ENCODE peak calls at places on chromosomes 12 and 14, in six cellular contexts. One of them, this sample, is unnamed.
A peak's percentile ranks its signal among the peaks of the same experiment; 100 is the strongest.

GRCh38 chr12:94037444-94037843 is 110.9 kb upstream of the PLXNC1 start:
- DNase-seq in endothelial cell of umbilical vein: no peak
- DNase-seq in H1: no peak
- DNase-seq in WTC11: no peak
- DNase-seq in K562: no peak
- DNase-seq in HepG2: no peak
- DNase-seq in this sample: no peak

GRCh38 chr12:96395236-96395635 is 5.0 kb downstream of the CDK17 start:
- DNase-seq in endothelial cell of umbilical vein: peak; percentile 17
- DNase-seq in H1: no peak
- DNase-seq in WTC11: no peak
- DNase-seq in K562: no peak
- DNase-seq in HepG2: peak; percentile 12
- DNase-seq in this sample: no peak

GRCh38 chr12:9041321-9041720 is 52.0 kb downstream of the KLRG1 start:
- DNase-seq in endothelial cell of umbilical vein: no peak
- DNase-seq in H1: no peak
- DNase-seq in WTC11: no peak
- DNase-seq in K562: no peak
- DNase-seq in HepG2: no peak
- DNase-seq in this sample: no peak

GRCh38 chr12:15001733-15002471 is 29.1 kb downstream of the PDE6H start:
- DNase-seq in endothelial cell of umbilical vein: no peak
- DNase-seq in H1: peak; percentile 54
- DNase-seq in WTC11: peak; percentile 34
- DNase-seq in K562: no peak
- DNase-seq in HepG2: peak; percentile 6
- DNase-seq in this sample: no peak

GRCh38 chr14:75551021-75551420 is 27.4 kb upstream of the FLVCR2 start:
- DNase-seq in endothelial cell of umbilical vein: no peak
- DNase-seq in H1: no peak
- DNase-seq in WTC11: no peak
- DNase-seq in K562: no peak
- DNase-seq in HepG2: no peak
- DNase-seq in this sample: no peak

GRCh38 chr12:16555630-16556029 is 50.3 kb downstream of the LMO3 start:
- DNase-seq in endothelial cell of umbilical vein: no peak
- DNase-seq in H1: no peak
- DNase-seq in WTC11: peak; percentile 21
- DNase-seq in K562: no peak
- DNase-seq in HepG2: no peak
- DNase-seq in this sample: no peak

GRCh38 chr12:132490481-132491348 is 764 bp downstream of the FBRSL1 start:
- DNase-seq in endothelial cell of umbilical vein: peak; percentile 9
- DNase-seq in H1: no peak
- DNase-seq in WTC11: no peak
- DNase-seq in K562: peak; percentile 68
- DNase-seq in HepG2: no peak
- DNase-seq in this sample: no peak

GRCh38 chr12:25382311-25383106 is 131.8 kb upstream of the KRAS start:
- DNase-seq in endothelial cell of umbilical vein: no peak
- DNase-seq in H1: no peak
- DNase-seq in WTC11: no peak
- DNase-seq in K562: no peak
- DNase-seq in HepG2: no peak
- DNase-seq in this sample: no peak

GRCh38 chr14:61694830-61695694 is at the start of gene HIF1A:
- DNase-seq in endothelial cell of umbilical vein: peak; percentile 99
- DNase-seq in H1: peak; percentile 91
- DNase-seq in WTC11: peak; percentile 97
- DNase-seq in K562: peak; percentile 95
- DNase-seq in HepG2: peak; percentile 93
- DNase-seq in this sample: peak; percentile 93

GRCh38 chr14:46215801-46216200 is 435.8 kb downstream of the RPL10L start:
- DNase-seq in endothelial cell of umbilical vein: no peak
- DNase-seq in H1: no peak
- DNase-seq in WTC11: no peak
- DNase-seq in K562: no peak
- DNase-seq in HepG2: no peak
- DNase-seq in this sample: no peak

GRCh38 chr14:22303589-22304195 is 285.3 kb downstream of the DAD1 start:
- DNase-seq in endothelial cell of umbilical vein: peak; percentile 13
- DNase-seq in H1: no peak
- DNase-seq in WTC11: no peak
- DNase-seq in K562: peak; percentile 15
- DNase-seq in HepG2: no peak
- DNase-seq in this sample: no peak

GRCh38 chr12:95646781-95647184 is 95.5 kb upstream of the USP44 start:
- DNase-seq in endothelial cell of umbilical vein: peak; percentile 56
- DNase-seq in H1: no peak
- DNase-seq in WTC11: no peak
- DNase-seq in K562: no peak
- DNase-seq in HepG2: no peak
- DNase-seq in this sample: no peak

GRCh38 chr12:990308-990648 is 745 bp upstream of the ERC1 start:
- DNase-seq in endothelial cell of umbilical vein: no peak
- DNase-seq in H1: no peak
- DNase-seq in WTC11: peak; percentile 50
- DNase-seq in K562: no peak
- DNase-seq in HepG2: peak; percentile 33
- DNase-seq in this sample: no peak

GRCh38 chr14:90715993-90716392 is 100.2 kb downstream of the TTC7B start:
- DNase-seq in endothelial cell of umbilical vein: no peak
- DNase-seq in H1: peak; percentile 43
- DNase-seq in WTC11: no peak
- DNase-seq in K562: no peak
- DNase-seq in HepG2: no peak
- DNase-seq in this sample: no peak

GRCh38 chr14:100741956-100742355 is 15.3 kb downstream of the DLK1 start:
- DNase-seq in endothelial cell of umbilical vein: no peak
- DNase-seq in H1: no peak
- DNase-seq in WTC11: no peak
- DNase-seq in K562: no peak
- DNase-seq in HepG2: no peak
- DNase-seq in this sample: no peak

GRCh38 chr12:9180810-9181209 is 27.4 kb downstream of the PZP start:
- DNase-seq in endothelial cell of umbilical vein: no peak
- DNase-seq in H1: no peak
- DNase-seq in WTC11: no peak
- DNase-seq in K562: no peak
- DNase-seq in HepG2: no peak
- DNase-seq in this sample: no peak

GRCh38 chr12:110689002-110689600 is at the start of gene HVCN1:
- DNase-seq in endothelial cell of umbilical vein: no peak
- DNase-seq in H1: peak; percentile 85
- DNase-seq in WTC11: peak; percentile 68
- DNase-seq in K562: peak; percentile 87
- DNase-seq in HepG2: no peak
- DNase-seq in this sample: no peak

GRCh38 chr14:56515739-56516138 is 63.9 kb upstream of the TMEM260 start:
- DNase-seq in endothelial cell of umbilical vein: no peak
- DNase-seq in H1: no peak
- DNase-seq in WTC11: no peak
- DNase-seq in K562: no peak
- DNase-seq in HepG2: no peak
- DNase-seq in this sample: no peak

GRCh38 chr12:87813476-87814234 is 215.5 kb downstream of the C12orf50 start:
- DNase-seq in endothelial cell of umbilical vein: no peak
- DNase-seq in H1: no peak
- DNase-seq in WTC11: no peak
- DNase-seq in K562: no peak
- DNase-seq in HepG2: no peak
- DNase-seq in this sample: peak; percentile 38

GRCh38 chr12:109840349-109841073 is 7.3 kb upstream of the TRPV4 start:
- DNase-seq in endothelial cell of umbilical vein: no peak
- DNase-seq in H1: no peak
- DNase-seq in WTC11: no peak
- DNase-seq in K562: no peak
- DNase-seq in HepG2: peak; percentile 59
- DNase-seq in this sample: peak; percentile 74

GRCh38 chr12:89245090-89245489 is 107.2 kb downstream of the DUSP6 start:
- DNase-seq in endothelial cell of umbilical vein: no peak
- DNase-seq in H1: no peak
- DNase-seq in WTC11: no peak
- DNase-seq in K562: no peak
- DNase-seq in HepG2: no peak
- DNase-seq in this sample: no peak

GRCh38 chr14:61475316-61475715 is 153.9 kb downstream of the PRKCH start:
- DNase-seq in endothelial cell of umbilical vein: peak; percentile 74
- DNase-seq in H1: no peak
- DNase-seq in WTC11: no peak
- DNase-seq in K562: peak; percentile 46
- DNase-seq in HepG2: peak; percentile 67
- DNase-seq in this sample: peak; percentile 80

GRCh38 chr12:62191747-62192485 is 68.3 kb upstream of the USP15 start:
- DNase-seq in endothelial cell of umbilical vein: peak; percentile 22
- DNase-seq in H1: peak; percentile 65
- DNase-seq in WTC11: peak; percentile 29
- DNase-seq in K562: no peak
- DNase-seq in HepG2: no peak
- DNase-seq in this sample: no peak

GRCh38 chr12:111188436-111188835 is 180.5 kb downstream of the PHETA1 start:
- DNase-seq in endothelial cell of umbilical vein: no peak
- DNase-seq in H1: no peak
- DNase-seq in WTC11: no peak
- DNase-seq in K562: no peak
- DNase-seq in HepG2: no peak
- DNase-seq in this sample: no peak

GRCh38 chr14:36035675-36036074 is 140.8 kb downstream of the PTCSC3 start:
- DNase-seq in endothelial cell of umbilical vein: no peak
- DNase-seq in H1: no peak
- DNase-seq in WTC11: no peak
- DNase-seq in K562: no peak
- DNase-seq in HepG2: no peak
- DNase-seq in this sample: no peak

GRCh38 chr12:5872745-5873144 is 72.3 kb downstream of the ANO2 start:
- DNase-seq in endothelial cell of umbilical vein: no peak
- DNase-seq in H1: no peak
- DNase-seq in WTC11: no peak
- DNase-seq in K562: peak; percentile 12
- DNase-seq in HepG2: peak; percentile 12
- DNase-seq in this sample: peak; percentile 14

GRCh38 chr12:124563809-124564208 is 3.6 kb downstream of the NCOR2 start:
- DNase-seq in endothelial cell of umbilical vein: no peak
- DNase-seq in H1: no peak
- DNase-seq in WTC11: no peak
- DNase-seq in K562: no peak
- DNase-seq in HepG2: no peak
- DNase-seq in this sample: no peak
- TF ChIP-seq JUN in endothelial cell of umbilical vein: no peak
- TF ChIP-seq JUN in H1: no peak
- TF ChIP-seq JUN in WTC11: no peak
- TF ChIP-seq JUN in K562: no peak
- TF ChIP-seq JUN in HepG2: no peak
- TF ChIP-seq JUN in this sample: no peak

DNA sequence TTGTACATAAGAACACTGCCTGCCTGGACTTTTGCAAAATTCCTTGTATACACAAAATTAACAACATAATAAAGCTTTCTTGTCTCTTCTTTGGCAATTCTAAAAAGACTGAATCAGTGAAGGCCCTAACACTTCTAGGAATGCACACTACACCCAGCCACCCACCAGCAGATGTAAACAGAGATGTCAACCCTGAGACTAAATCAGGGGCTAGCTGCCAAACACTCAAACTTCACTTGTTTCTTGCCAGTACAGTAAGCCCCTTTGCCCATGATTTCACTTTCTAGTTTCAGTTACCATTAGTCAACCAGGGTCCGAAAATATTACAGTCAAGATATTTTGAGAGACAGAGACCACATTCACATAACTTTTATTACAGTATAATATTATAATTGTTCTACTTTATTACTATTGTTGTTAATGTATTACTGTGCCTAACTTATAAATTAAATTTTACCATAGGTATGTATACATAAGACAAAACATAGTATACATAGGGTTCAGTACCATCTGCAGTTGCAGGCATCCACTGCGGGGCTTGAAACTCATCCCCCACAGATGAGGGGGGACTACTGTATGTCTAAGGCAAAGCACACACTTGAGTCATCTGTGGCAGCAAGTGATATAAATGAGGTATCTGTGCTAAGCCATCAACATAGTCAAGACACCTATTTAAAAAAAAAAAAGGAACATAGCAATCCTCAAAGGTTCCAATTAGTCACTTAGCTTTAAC is 15.3 kb downstream of the DCAF5 start:
- DNase-seq in endothelial cell of umbilical vein: no peak
- DNase-seq in H1: no peak
- DNase-seq in WTC11: no peak
- DNase-seq in K562: no peak
- DNase-seq in HepG2: no peak
- DNase-seq in this sample: no peak
- TF ChIP-seq JUN in endothelial cell of umbilical vein: no peak
- TF ChIP-seq JUN in H1: no peak
- TF ChIP-seq JUN in WTC11: no peak
- TF ChIP-seq JUN in K562: no peak
- TF ChIP-seq JUN in HepG2: no peak
- TF ChIP-seq JUN in this sample: no peak

GRCh38 chr14:67319142-67319541 is 40.5 kb downstream of the ATP6V1D start:
- DNase-seq in endothelial cell of umbilical vein: no peak
- DNase-seq in H1: no peak
- DNase-seq in WTC11: no peak
- DNase-seq in K562: no peak
- DNase-seq in HepG2: no peak
- DNase-seq in this sample: no peak

GRCh38 chr14:67317822-67318221 is 41.8 kb downstream of the ATP6V1D start:
- DNase-seq in endothelial cell of umbilical vein: no peak
- DNase-seq in H1: no peak
- DNase-seq in WTC11: no peak
- DNase-seq in K562: no peak
- DNase-seq in HepG2: no peak
- DNase-seq in this sample: no peak

GRCh38 chr14:67311868-67312267 is 47.7 kb downstream of the ATP6V1D start:
- DNase-seq in endothelial cell of umbilical vein: no peak
- DNase-seq in H1: no peak
- DNase-seq in WTC11: no peak
- DNase-seq in K562: no peak
- DNase-seq in HepG2: peak; percentile 71
- DNase-seq in this sample: no peak

GRCh38 chr14:67313153-67313552 is 46.5 kb downstream of the ATP6V1D start:
- DNase-seq in endothelial cell of umbilical vein: no peak
- DNase-seq in H1: no peak
- DNase-seq in WTC11: no peak
- DNase-seq in K562: no peak
- DNase-seq in HepG2: peak; percentile 52
- DNase-seq in this sample: no peak
- TF ChIP-seq JUN in endothelial cell of umbilical vein: no peak
- TF ChIP-seq JUN in H1: no peak
- TF ChIP-seq JUN in WTC11: no peak
- TF ChIP-seq JUN in K562: no peak
- TF ChIP-seq JUN in HepG2: no peak
- TF ChIP-seq JUN in this sample: no peak

DNA sequence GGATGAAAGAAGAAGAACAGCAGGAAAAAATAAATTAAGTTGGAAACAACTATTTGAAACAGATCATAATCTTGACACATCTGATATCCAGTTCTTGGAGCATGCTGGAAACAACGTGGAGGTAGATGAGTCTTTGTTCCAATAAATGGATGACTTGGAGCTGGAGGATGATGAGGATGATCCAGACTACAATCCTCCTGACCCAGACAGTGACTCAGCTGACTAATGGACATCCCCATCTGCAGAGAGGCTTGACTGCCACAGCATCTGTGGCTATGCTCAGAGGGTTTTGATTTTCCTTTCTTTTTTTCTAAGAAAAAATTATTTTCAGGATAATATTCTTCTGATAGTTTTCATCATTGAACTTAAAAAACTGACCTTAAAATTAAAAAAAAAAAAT is 6.2 kb upstream of the ZDHHC17 start:
- DNase-seq in endothelial cell of umbilical vein: no peak
- DNase-seq in H1: no peak
- DNase-seq in WTC11: no peak
- DNase-seq in K562: no peak
- DNase-seq in HepG2: no peak
- DNase-seq in this sample: peak; percentile 17
- TF ChIP-seq JUN in endothelial cell of umbilical vein: no peak
- TF ChIP-seq JUN in H1: no peak
- TF ChIP-seq JUN in WTC11: no peak
- TF ChIP-seq JUN in K562: no peak
- TF ChIP-seq JUN in HepG2: no peak
- TF ChIP-seq JUN in this sample: no peak

This sample was measured in A549.